ENCODE peak calls at places on chromosome 19, in four cellular contexts. E is HFFc6, V is AG10803, A is C1 segment of cervical spinal cord. K is an unnamed sample.

GRCh38 chr19:5150902-5151741 is 182.2 kb downstream of the KDM4B start:
- DNase-seq in A (no peak), V (no peak), E (no peak), K (no peak)

GRCh38 chr19:6059996-6060599 is 50.2 kb downstream of the RFX2 start:
- DNase-seq in V (no peak), E (no peak), A (no peak), K (no peak)

GRCh38 chr19:35346193-35347052 is 1.3 kb upstream of the FFAR1 start:
- DNase-seq in E (no peak), V (no peak), A (no peak), K (no peak)

GRCh38 chr19:51651216-51651846 is 4.7 kb upstream of the SIGLEC14 start:
- DNase-seq in V (no peak), A (no peak), E (no peak), K (no peak)

GRCh38 chr19:33024398-33024797 is 40.3 kb downstream of the RHPN2 start:
- DNase-seq in V (no peak), A (no peak), E (no peak), K (no peak)

GRCh38 chr19:39518458-39518857 is 3.5 kb downstream of the SELENOV start:
- DNase-seq in V (no peak), A (no peak), E (no peak), K (no peak)

GRCh38 chr19:29568036-29568788 is 37.9 kb upstream of the POP4 start:
- DNase-seq in E (no peak), A (no peak), V (no peak), K (no peak)

GRCh38 chr19:28840891-28841290 is 372.1 kb downstream of the UQCRFS1 start:
- DNase-seq in A (no peak), V (no peak), E (no peak), K (no peak)

GRCh38 chr19:681029-681626 is 4.9 kb downstream of the FSTL3 start:
- DNase-seq in A (no peak), V (no peak), E (no peak), K (no peak)

GRCh38 chr19:7199613-7200533 is 94.3 kb downstream of the INSR start:
- DNase-seq in V (no peak), A (no peak), E (no peak), K (no peak)

GRCh38 chr19:49128545-49129237 is 9.3 kb downstream of the PPFIA3 start:
- DNase-seq in V (no peak), A (no peak), E (no peak), K (no peak)

GRCh38 chr19:8355631-8356402 is 8.1 kb upstream of the ANGPTL4 start:
- DNase-seq in V (peak), E (peak), A (no peak), K (peak)

GRCh38 chr19:19531951-19532805 is 3.5 kb downstream of the YJEFN3 start:
- DNase-seq in A (peak), E (peak), V (peak), K (peak)

GRCh38 chr19:5403968-5404640 is 51.1 kb upstream of the ZNRF4 start:
- DNase-seq in A (peak), E (peak), V (peak), K (peak)

GRCh38 chr19:38441660-38442348 is 8.3 kb downstream of the RYR1 start:
- DNase-seq in V (no peak), E (no peak), A (no peak), K (no peak)

GRCh38 chr19:48365602-48366001 is 1.4 kb downstream of the SYNGR4 start:
- DNase-seq in V (no peak), E (no peak), A (no peak), K (no peak)

GRCh38 chr19:46416077-46416709 is 2.8 kb upstream of the CCDC8 start:
- DNase-seq in V (peak), E (peak), A (peak), K (peak)

GRCh38 chr19:55082023-55082851 is 6.6 kb downstream of the EPS8L1 start:
- DNase-seq in V (no peak), A (no peak), E (no peak), K (peak)

GRCh38 chr19:42422576-42423461 is 4.4 kb downstream of the LIPE start:
- DNase-seq in A (no peak), E (no peak), V (no peak), K (no peak)

GRCh38 chr19:7869453-7869909 is 4.7 kb downstream of the PRR36 start:
- DNase-seq in V (no peak), E (no peak), A (peak), K (peak)

GRCh38 chr19:48656840-48657474 is 11.0 kb upstream of the CA11 start:
- DNase-seq in V (peak), A (no peak), E (peak), K (peak)

GRCh38 chr19:8515317-8515716 is 1.4 kb upstream of the ZNF414 start:
- DNase-seq in A (no peak), V (no peak), E (no peak), K (no peak)

GRCh38 chr19:27773318-27774094 is 1439.4 kb downstream of the UQCRFS1 start:
- DNase-seq in V (no peak), E (no peak), A (no peak), K (no peak)

GRCh38 chr19:17078038-17078919 is 2.7 kb downstream of the MYO9B start:
- DNase-seq in A (no peak), E (no peak), V (no peak), K (no peak)

GRCh38 chr19:18736415-18737336 is 53.2 kb downstream of the CRTC1 start:
- DNase-seq in E (no peak), V (no peak), A (no peak), K (no peak)

GRCh38 chr19:9872618-9873242 is 37.6 kb downstream of the PIN1 start:
- DNase-seq in E (no peak), A (no peak), V (no peak), K (no peak)

GRCh38 chr19:2977686-2978466 is 512 bp downstream of the TLE6 start:
- DNase-seq in E (no peak), A (no peak), V (no peak), K (no peak)

GRCh38 chr19:1839658-1840540 is 8.4 kb downstream of the REXO1 start:
- DNase-seq in V (no peak), E (no peak), A (no peak), K (no peak)

GRCh38 chr19:17281391-17282304 is at the start of gene ANKLE1:
- DNase-seq in A (no peak), E (no peak), V (no peak), K (peak)